ENCODE peak calls at places on chromosomes 4 and X, in eight cellular contexts. P is esophagus squamous epithelium, I is adrenal gland, W is transverse colon, V is ovary, G is upper lobe of left lung, B is tibial nerve, Q is thyroid gland. U is an unnamed sample.
A peak's percentile ranks its signal among the peaks of the same experiment; 100 is the strongest.

GRCh38 chr4:41281038-41281634 is 24.4 kb downstream of the UCHL1 start:
- DNase-seq in I (peak; percentile 62), Q (peak; percentile 25), W (peak; percentile 9), B (no peak), P (no peak), G (peak; percentile 36), V (no peak), U (peak; percentile 38)

GRCh38 chrX:10574663-10575062 is 45.7 kb downstream of the MID1 start:
- DNase-seq in V (no peak), Q (no peak), B (no peak), I (no peak), P (no peak), G (no peak), W (no peak), U (no peak)

GRCh38 chr4:74441744-74442143 is 3.2 kb upstream of the AREG start:
- DNase-seq in W (no peak), V (no peak), B (no peak), G (no peak), I (no peak), Q (no peak), P (no peak), U (no peak)

GRCh38 chrX:11261260-11261659 is 32.0 kb upstream of the AMELX start:
- DNase-seq in P (no peak), B (no peak), W (no peak), G (no peak), V (no peak), Q (no peak), I (no peak), U (no peak)

GRCh38 chr4:25290490-25291067 is 22.0 kb upstream of the ZCCHC4 start:
- DNase-seq in W (no peak), I (no peak), P (no peak), G (no peak), Q (no peak), B (no peak), V (no peak), U (no peak)

GRCh38 chr4:143382539-143382938 is 45.9 kb downstream of the GAB1 start:
- DNase-seq in G (no peak), Q (no peak), P (no peak), B (no peak), W (no peak), V (no peak), I (no peak), U (no peak)

GRCh38 chr4:271492-272103 is 33.7 kb downstream of the ZNF732 start:
- DNase-seq in I (no peak), G (no peak), W (no peak), Q (no peak), V (no peak), P (no peak), B (no peak), U (no peak)

GRCh38 chr4:2390780-2391490 is 27.5 kb downstream of the ZFYVE28 start:
- DNase-seq in Q (no peak), V (no peak), P (no peak), B (no peak), G (no peak), W (no peak), I (no peak), U (no peak)

GRCh38 chr4:41757521-41758156 is 9.1 kb upstream of the PHOX2B start:
- DNase-seq in B (no peak), P (no peak), V (no peak), Q (no peak), I (no peak), G (no peak), W (no peak), U (no peak)

GRCh38 chr4:143473334-143474126 is 40.0 kb upstream of the SMARCA5 start:
- DNase-seq in V (no peak), Q (no peak), B (no peak), W (no peak), G (no peak), P (no peak), I (no peak), U (no peak)

GRCh38 chr4:71258323-71258722 is 80.5 kb upstream of the SLC4A4 start:
- DNase-seq in B (no peak), V (no peak), P (no peak), Q (no peak), I (no peak), W (no peak), G (no peak), U (no peak)

GRCh38 chr4:71257761-71258160 is 81.1 kb upstream of the SLC4A4 start:
- DNase-seq in G (no peak), I (no peak), V (no peak), Q (no peak), B (no peak), W (no peak), P (no peak), U (no peak)

GRCh38 chr4:71254451-71255012 is 84.3 kb upstream of the SLC4A4 start:
- DNase-seq in P (no peak), V (no peak), I (no peak), Q (no peak), G (no peak), W (no peak), B (no peak), U (no peak)

GRCh38 chr4:71259305-71259704 is 79.5 kb upstream of the SLC4A4 start:
- DNase-seq in V (no peak), Q (no peak), G (no peak), W (no peak), I (no peak), P (no peak), B (no peak), U (no peak)

DNA sequence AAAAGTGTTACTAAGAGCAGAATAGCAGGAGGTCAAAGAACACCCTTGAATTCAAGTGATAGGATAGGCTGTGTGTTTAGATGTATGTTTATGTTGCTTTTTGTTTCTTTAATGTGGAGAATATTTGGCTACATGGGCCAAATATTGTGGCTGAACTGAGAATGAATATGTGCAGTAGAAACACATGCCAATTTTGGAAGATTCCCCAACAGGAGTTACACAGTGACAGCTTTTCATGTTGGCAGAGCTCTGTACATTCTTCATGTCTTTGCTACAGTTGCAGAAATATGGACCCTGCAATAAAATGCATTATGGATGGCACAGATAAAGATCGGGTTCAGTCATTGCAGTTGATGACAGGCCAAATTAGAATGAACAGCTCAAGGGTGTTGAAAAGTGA is 82.9 kb upstream of the SLC4A4 start:
- DNase-seq in G (no peak), P (no peak), Q (no peak), B (no peak), I (no peak), W (no peak), V (no peak), U (no peak)
- TF ChIP-seq POLR2A in G (no peak), P (no peak), Q (no peak), B (no peak), I (no peak), W (no peak), V (no peak), U (no peak)

GRCh38 chr4:104907074-104907649 is 239.5 kb upstream of the TET2 start:
- DNase-seq in Q (no peak), I (no peak), V (no peak), P (no peak), B (no peak), W (no peak), G (no peak), U (no peak)

GRCh38 chr4:104907991-104908390 is 238.7 kb upstream of the TET2 start:
- DNase-seq in B (no peak), I (no peak), W (no peak), P (no peak), G (no peak), Q (no peak), V (no peak), U (no peak)

GRCh38 chr4:104909376-104909775 is 237.3 kb upstream of the TET2 start:
- DNase-seq in P (no peak), G (no peak), Q (no peak), B (no peak), V (no peak), W (no peak), I (no peak), U (no peak)

GRCh38 chr4:104905546-104905945 is 241.1 kb upstream of the TET2 start:
- DNase-seq in I (no peak), W (no peak), V (no peak), P (no peak), B (no peak), Q (no peak), G (no peak), U (no peak)

DNA sequence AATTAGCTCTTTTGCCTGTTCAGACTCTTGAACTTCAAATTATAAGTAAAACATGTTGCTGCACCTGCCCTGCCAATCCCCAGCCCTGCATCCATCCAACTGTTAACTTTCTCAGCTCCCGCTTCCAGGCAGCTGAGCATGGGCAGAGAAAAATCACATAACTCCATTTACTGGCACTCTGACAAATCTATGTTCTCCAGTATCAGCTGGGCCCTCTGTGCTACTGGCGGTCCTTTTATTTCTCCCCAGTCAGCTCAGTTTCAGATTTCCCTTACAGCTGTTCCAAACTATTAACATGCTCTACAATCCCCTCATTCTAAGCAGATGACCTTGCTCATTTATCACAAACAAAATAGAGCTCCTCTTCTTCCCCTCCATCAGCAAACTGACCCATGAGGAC is 240.4 kb upstream of the TET2 start:
- DNase-seq in I (no peak), B (no peak), Q (peak; percentile 14), W (no peak), P (no peak), G (no peak), V (no peak), U (no peak)
- H3K4me3 ChIP-seq in I (no peak overlapping the region), B (no peak overlapping the region), Q (no peak overlapping the region), W (no peak overlapping the region), P (no peak overlapping the region), G (no peak overlapping the region), V (no peak overlapping the region), U (no peak overlapping the region)

GRCh38 chrX:125646195-125646594 is 326.5 kb downstream of the TEX13C start:
- DNase-seq in W (no peak), B (no peak), G (no peak), Q (no peak), V (no peak), I (no peak), P (no peak), U (no peak)
- TF ChIP-seq CTCF in W (no peak), B (no peak), G (no peak), Q (no peak), V (no peak), I (no peak), P (no peak), U (no peak)

DNA sequence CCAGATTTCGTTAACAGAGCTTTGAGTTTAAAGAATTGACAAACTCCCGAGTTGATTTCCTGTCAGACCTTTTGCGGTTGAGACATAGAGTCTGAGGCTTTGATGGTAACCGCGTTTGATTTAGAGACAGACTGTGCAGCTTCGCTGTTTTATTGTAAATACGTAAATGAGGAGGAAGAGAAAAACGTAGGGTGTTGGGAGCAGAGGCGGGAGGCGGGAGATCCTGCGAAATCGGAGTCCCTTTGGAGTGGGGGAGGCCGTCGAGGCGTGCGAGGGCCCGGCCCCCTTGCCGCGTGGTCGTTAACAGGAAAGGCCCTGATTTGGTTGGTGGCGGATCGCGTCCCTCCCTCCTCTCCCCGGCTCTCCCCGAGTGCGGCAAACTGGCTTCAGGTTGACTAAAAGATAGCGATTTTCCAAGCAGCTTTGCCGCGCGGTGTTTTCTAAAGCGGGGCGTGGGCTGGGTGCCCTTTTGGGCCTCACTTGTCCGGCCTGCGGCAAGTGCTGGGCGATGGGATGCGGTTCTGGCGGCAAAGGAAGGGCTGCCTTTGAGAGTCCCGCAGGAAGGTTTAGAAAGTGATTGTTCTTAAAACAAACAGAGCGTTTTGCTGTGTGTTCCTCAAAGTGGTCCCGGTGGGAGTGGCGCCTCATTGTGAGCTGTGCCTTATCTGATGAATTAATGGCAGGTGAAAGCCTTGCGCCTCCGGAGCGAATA is 865 bp downstream of the SCML1 start:
- DNase-seq in P (no peak), I (peak; percentile 41), Q (peak; percentile 41), W (peak; percentile 50), B (peak; percentile 14), G (peak; percentile 54), V (peak; percentile 60), U (peak; percentile 33)
- TF ChIP-seq POLR2A in P (no peak), I (peak; percentile 21), Q (no peak), W (no peak), B (no peak), G (no peak), V (no peak), U (no peak)